ENCODE peak calls at places on chromosomes 16 and 17, in nine cellular contexts. A, Z, P, E, Y, S, U, V and D are unnamed samples.
A peak's percentile ranks its signal among the peaks of the same experiment; 100 is the strongest.

GRCh38 chr16:6932871-6933390 is 399.7 kb upstream of the RBFOX1 start:
- DNase-seq in E (no peak), Z (no peak), S (no peak), Y (no peak), U (no peak), A (no peak), V (no peak), P (no peak), D (no peak)

GRCh38 chr16:82867425-82867824 is 240.7 kb downstream of the CDH13 start:
- DNase-seq in E (no peak), A (no peak), S (peak; percentile 17), U (no peak), P (no peak), V (no peak), Z (no peak), Y (no peak), D (no peak)

GRCh38 chr17:45230787-45231480 is 9.2 kb downstream of the FMNL1 start:
- DNase-seq in Y (no peak), V (no peak), P (peak; percentile 66), U (no peak), Z (no peak), A (no peak), S (no peak), E (no peak), D (no peak)

GRCh38 chr16:2769675-2770056 is 7.4 kb downstream of the ELOB start:
- DNase-seq in P (no peak), Z (no peak), E (peak; percentile 83), S (no peak), U (peak; percentile 75), Y (no peak), V (no peak), A (no peak), D (peak; percentile 53)

GRCh38 chr17:32142857-32143524 is 689 bp downstream of the RHOT1 start:
- DNase-seq in U (peak; percentile 88), A (peak; percentile 79), P (no peak), E (peak; percentile 74), Y (no peak), Z (peak; percentile 47), S (peak; percentile 18), V (peak; percentile 94), D (peak; percentile 82)

GRCh38 chr16:19850131-19850817 is 34.4 kb downstream of the GPRC5B start:
- DNase-seq in Z (no peak), A (no peak), S (no peak), U (no peak), V (no peak), E (no peak), Y (no peak), P (no peak), D (no peak)

GRCh38 chr17:71232801-71233559 is 887.8 kb upstream of the SOX9 start:
- DNase-seq in S (no peak), Z (no peak), U (no peak), P (no peak), E (no peak), V (no peak), A (peak; percentile 26), Y (no peak), D (no peak)

GRCh38 chr17:35374766-35375344 is 1.4 kb upstream of the SLFN11 start:
- DNase-seq in Z (no peak), E (no peak), Y (no peak), V (no peak), P (no peak), U (no peak), S (no peak), A (no peak), D (no peak)

GRCh38 chr16:68411086-68411485 is 37.2 kb downstream of the SMPD3 start:
- DNase-seq in E (no peak), Z (no peak), S (no peak), Y (no peak), P (peak; percentile 39), A (no peak), U (no peak), V (no peak), D (no peak)

GRCh38 chr17:80414508-80414802 is 512 bp upstream of the ENDOV start:
- DNase-seq in A (no peak), V (peak; percentile 26), P (no peak), Y (no peak), Z (no peak), E (peak; percentile 33), S (no peak), U (no peak), D (no peak)

GRCh38 chr17:40341808-40342574 is 22.5 kb downstream of the GJD3 start:
- DNase-seq in V (peak; percentile 77), Y (no peak), P (peak; percentile 95), E (peak; percentile 84), U (peak; percentile 81), Z (peak; percentile 77), A (peak; percentile 72), S (peak; percentile 83), D (peak; percentile 73)

GRCh38 chr17:40340327-40340726 is 24.2 kb downstream of the GJD3 start:
- DNase-seq in Y (no peak), V (no peak), E (no peak), Z (no peak), A (no peak), U (no peak), S (no peak), P (no peak), D (no peak)

GRCh38 chr17:40342575-40343058 is 21.9 kb downstream of the GJD3 start:
- DNase-seq in P (no peak), U (no peak), A (no peak), S (peak; percentile 31), Z (no peak), Y (no peak), V (no peak), E (no peak), D (no peak)

GRCh38 chr17:40339068-40339699 is 25.4 kb downstream of the GJD3 start:
- DNase-seq in E (peak; percentile 65), V (no peak), A (no peak), Z (no peak), P (no peak), U (no peak), Y (no peak), S (no peak), D (no peak)

GRCh38 chr17:40340880-40341807 is 23.4 kb downstream of the GJD3 start:
- DNase-seq in Z (peak; percentile 87), S (peak; percentile 89), U (peak; percentile 90), V (peak; percentile 85), E (peak; percentile 93), Y (peak; percentile 90), P (peak; percentile 97), A (peak; percentile 81), D (peak; percentile 91)
- TF ChIP-seq POLR2A in Z (peak; percentile 74), S (peak; percentile 54), U (no peak), V (no peak), E (peak; percentile 6), Y (peak; percentile 28), P (peak; percentile 73), A (peak; percentile 62), D (peak; percentile 86)

DNA sequence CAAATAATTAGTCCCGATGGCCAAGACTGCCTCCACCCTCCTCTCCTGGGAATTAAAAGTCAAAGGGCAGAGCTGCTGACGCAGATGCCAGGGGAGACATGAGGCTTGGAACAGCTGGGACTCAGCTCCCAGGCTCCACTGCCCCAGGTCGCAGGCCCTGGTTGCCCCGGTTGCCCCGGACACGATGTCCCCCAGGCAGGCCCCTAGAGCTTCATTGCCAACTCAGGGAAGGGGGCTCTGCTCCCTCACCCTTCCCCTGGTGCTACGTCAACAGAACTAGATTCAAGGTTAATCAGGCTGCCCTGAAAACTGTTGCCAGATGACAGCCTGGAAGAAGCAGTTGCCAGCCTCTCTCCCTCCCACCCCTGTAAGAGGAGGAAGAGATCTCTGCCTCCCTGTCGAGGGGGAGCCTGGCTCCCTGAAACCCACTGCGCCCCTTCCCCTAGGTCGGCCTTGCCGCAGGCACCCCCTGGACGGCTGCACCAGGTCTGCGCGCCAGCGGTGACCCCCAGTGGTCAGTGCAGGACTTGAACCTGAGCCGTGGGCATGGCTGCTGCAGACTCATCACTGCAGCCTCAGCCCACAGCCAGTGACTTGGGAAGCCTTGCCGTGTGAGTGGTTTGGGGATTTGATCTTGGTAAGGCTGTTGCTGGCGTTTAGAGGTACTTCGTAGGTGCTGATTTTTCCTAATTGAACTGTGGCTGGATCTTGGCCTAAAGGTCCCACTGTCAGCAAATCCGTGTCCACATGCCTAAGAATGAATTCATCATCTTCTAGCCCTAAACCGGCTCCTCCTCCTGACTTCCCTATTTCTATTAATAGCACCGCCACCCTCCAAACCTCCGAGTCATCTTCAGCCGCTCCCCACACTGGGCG is 84.1 kb upstream of the TOB1 start:
- DNase-seq in E (peak; percentile 79), V (peak; percentile 87), Z (peak; percentile 67), P (peak; percentile 89), Y (peak; percentile 91), S (peak; percentile 90), A (peak; percentile 78), U (peak; percentile 81), D (peak; percentile 86)
- TF ChIP-seq POLR2A in E (no peak), V (no peak), Z (peak; percentile 32), P (no peak), Y (peak; percentile 15), S (no peak), A (peak; percentile 73), U (no peak), D (peak; percentile 47)

GRCh38 chr17:42984486-42984885 is 4.1 kb downstream of the RUNDC1 start:
- DNase-seq in U (no peak), S (no peak), Z (peak; percentile 48), V (no peak), P (no peak), E (no peak), Y (no peak), A (no peak), D (no peak)

GRCh38 chr17:42979511-42980273 is at the start of gene PTGES3L:
- DNase-seq in Y (no peak), S (peak; percentile 48), P (peak; percentile 44), Z (peak; percentile 28), V (peak; percentile 83), E (peak; percentile 43), A (peak; percentile 30), U (no peak), D (peak; percentile 78)

GRCh38 chr17:42982266-42982665 is 1.9 kb downstream of the RUNDC1 start:
- DNase-seq in S (no peak), U (no peak), V (no peak), E (no peak), Y (no peak), Z (peak; percentile 53), A (no peak), P (no peak), D (no peak)

GRCh38 chr17:42980274-42980765 is at the start of gene RUNDC1:
- DNase-seq in Z (peak; percentile 94), Y (peak; percentile 90), V (peak; percentile 96), U (peak; percentile 97), E (peak; percentile 96), P (peak; percentile 98), S (peak; percentile 88), A (peak; percentile 94), D (peak; percentile 79)

GRCh38 chr17:42980766-42981397 is 517 bp downstream of the RUNDC1 start:
- DNase-seq in A (peak; percentile 48), S (no peak), V (peak; percentile 61), Y (no peak), P (peak; percentile 92), E (peak; percentile 72), Z (peak; percentile 50), U (peak; percentile 61), D (peak; percentile 34)
- TF ChIP-seq POLR2A in A (no peak), S (no peak), V (peak; percentile 57), Y (peak; percentile 34), P (no peak), E (no peak), Z (peak; percentile 18), U (no peak), D (no peak)

DNA sequence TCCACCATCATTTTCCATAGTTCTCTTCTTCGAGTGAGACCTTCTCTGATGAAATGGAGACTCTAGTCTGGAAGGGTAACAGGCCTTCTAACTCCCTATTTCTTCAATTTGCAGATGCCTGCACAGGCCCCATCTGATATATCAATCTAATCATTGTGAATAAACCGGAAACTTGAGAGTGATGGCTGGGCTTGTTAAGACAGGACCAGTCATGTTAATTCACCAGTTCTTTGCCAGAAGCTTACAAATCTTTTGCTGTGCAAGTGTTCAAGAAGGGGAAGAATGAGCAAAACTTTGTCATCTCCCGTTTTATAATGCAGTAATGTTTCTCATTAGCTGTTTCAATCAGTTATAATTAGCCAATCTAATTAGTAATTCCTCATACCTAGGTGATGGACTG is 1561.3 kb upstream of the GOT2 start:
- DNase-seq in A (no peak), Z (no peak), U (no peak), V (no peak), E (no peak), S (no peak), Y (no peak), P (no peak), D (no peak)
- TF ChIP-seq POLR2A in A (no peak), Z (no peak), U (no peak), V (no peak), E (no peak), S (no peak), Y (no peak), P (no peak), D (no peak)